ENCODE peak calls at places on chromosomes 11 and 22, in eight cellular contexts. I, D, O, Q, A, N, J and X are unnamed samples.

GRCh38 chr11:128481135-128481534 is 106.2 kb downstream of the ETS1 start:
- DNase-seq in I (no peak), D (no peak), O (peak; percentile 91), Q (no peak), A (no peak), N (peak; percentile 66), J (no peak), X (no peak)

GRCh38 chr11:65719887-65720236 is 736 bp downstream of the RNASEH2C start:
- DNase-seq in I (no peak), D (peak; percentile 82), O (peak; percentile 60), Q (no peak), A (no peak), N (peak; percentile 48), J (no peak), X (peak; percentile 49)

GRCh38 chr11:77449784-77450183 is 24.1 kb downstream of the PAK1 start:
- DNase-seq in I (no peak), D (no peak), O (no peak), Q (no peak), A (no peak), N (no peak), J (no peak), X (no peak)

GRCh38 chr22:45673482-45674175 is 2.0 kb downstream of the ATXN10 start:
- DNase-seq in I (no peak), D (no peak), O (no peak), Q (no peak), A (no peak), N (no peak), J (no peak), X (no peak)

GRCh38 chr11:69102732-69103615 is 52.8 kb upstream of the SMIM38 start:
- DNase-seq in I (no peak), D (peak; percentile 58), O (peak; percentile 14), Q (no peak), A (no peak), N (no peak), J (no peak), X (no peak)

GRCh38 chr11:129639300-129639699 is 176.3 kb upstream of the TMEM45B start:
- DNase-seq in I (no peak), D (no peak), O (peak; percentile 97), Q (no peak), A (no peak), N (peak; percentile 99), J (no peak), X (no peak)

GRCh38 chr11:63769044-63769718 is 606 bp upstream of the ZFTA start:
- DNase-seq in I (peak; percentile 17), D (peak; percentile 79), O (peak; percentile 40), Q (peak; percentile 51), A (peak; percentile 82), N (no peak), J (peak; percentile 32), X (peak; percentile 52)

GRCh38 chr11:18775492-18776292 is 15.9 kb downstream of the PTPN5 start:
- DNase-seq in I (peak; percentile 26), D (peak; percentile 48), O (peak; percentile 44), Q (peak; percentile 28), A (no peak), N (peak; percentile 31), J (peak; percentile 84), X (peak; percentile 72)

GRCh38 chr11:44949160-44950035 is 1.3 kb downstream of the TP53I11 start:
- DNase-seq in I (peak; percentile 24), D (peak; percentile 83), O (peak; percentile 73), Q (no peak), A (peak; percentile 88), N (no peak), J (no peak), X (peak; percentile 61)

GRCh38 chr22:46230262-46230901 is 19.7 kb downstream of the CDPF1 start:
- DNase-seq in I (no peak), D (no peak), O (no peak), Q (no peak), A (no peak), N (no peak), J (peak; percentile 4), X (no peak)

GRCh38 chr22:46738961-46739870 is 1.2 kb upstream of the CERK start:
- DNase-seq in I (peak; percentile 41), D (peak; percentile 78), O (peak; percentile 53), Q (no peak), A (no peak), N (no peak), J (peak; percentile 78), X (no peak)

GRCh38 chr22:40300884-40301672 is 45.2 kb upstream of the ADSL start:
- DNase-seq in I (no peak), D (no peak), O (no peak), Q (no peak), A (no peak), N (no peak), J (no peak), X (no peak)

GRCh38 chr11:1559103-1559951 is 12.7 kb downstream of the DUSP8 start:
- DNase-seq in I (no peak), D (peak; percentile 97), O (peak; percentile 25), Q (peak; percentile 89), A (peak; percentile 76), N (peak; percentile 54), J (peak; percentile 97), X (peak; percentile 92)

GRCh38 chr11:24496371-24496727 is 504 bp upstream of the LUZP2 start:
- DNase-seq in I (no peak), D (no peak), O (no peak), Q (no peak), A (no peak), N (no peak), J (no peak), X (no peak)

GRCh38 chr11:19352072-19352735 is 111.5 kb upstream of the E2F8 start:
- DNase-seq in I (no peak), D (no peak), O (no peak), Q (no peak), A (no peak), N (no peak), J (no peak), X (no peak)

GRCh38 chr11:106468531-106468930 is 391.1 kb downstream of the AASDHPPT start:
- DNase-seq in I (no peak), D (no peak), O (peak; percentile 65), Q (no peak), A (no peak), N (no peak), J (no peak), X (no peak)
- H3K4me1 ChIP-seq in I (no peaks in the 10 kb centered on the region), D (peaks cover 2% of the 10 kb centered on the region), O (no peaks in the 10 kb centered on the region), Q (no peaks in the 10 kb centered on the region), A (peaks cover 3% of the 10 kb centered on the region), N (peaks cover 16% of the 10 kb centered on the region), J (peaks cover 20% of the 10 kb centered on the region), X (no peaks in the 10 kb centered on the region)

GRCh38 chr11:94884322-94884721 is 89.0 kb downstream of the CWC15 start:
- DNase-seq in I (no peak), D (no peak), O (no peak), Q (no peak), A (no peak), N (no peak), J (no peak), X (no peak)

GRCh38 chr11:94883878-94884277 is 89.5 kb downstream of the CWC15 start:
- DNase-seq in I (no peak), D (no peak), O (no peak), Q (no peak), A (no peak), N (no peak), J (no peak), X (no peak)

GRCh38 chr11:94885133-94885532 is 88.2 kb downstream of the CWC15 start:
- DNase-seq in I (no peak), D (no peak), O (peak; percentile 28), Q (no peak), A (no peak), N (peak; percentile 68), J (no peak), X (no peak)

GRCh38 chr11:94885581-94885980 is 87.8 kb downstream of the CWC15 start:
- DNase-seq in I (no peak), D (no peak), O (no peak), Q (no peak), A (no peak), N (no peak), J (no peak), X (no peak)

GRCh38 chr11:94888204-94888603 is 85.2 kb downstream of the CWC15 start:
- DNase-seq in I (no peak), D (no peak), O (no peak), Q (no peak), A (no peak), N (no peak), J (no peak), X (no peak)
- H3K27ac ChIP-seq in I (no peak overlapping the region), D (no peak overlapping the region), O (no peak overlapping the region), Q (no peak overlapping the region), A (no peak overlapping the region), N (no peak overlapping the region), J (no peak overlapping the region), X (no peak overlapping the region)

GRCh38 chr11:116501728-116502127 is 271.1 kb downstream of the BUD13 start:
- DNase-seq in I (no peak), D (no peak), O (no peak), Q (no peak), A (no peak), N (no peak), J (no peak), X (no peak)
- H3K4me1 ChIP-seq in I (no peaks in the 10 kb centered on the region), D (no peaks in the 10 kb centered on the region), O (no peaks in the 10 kb centered on the region), Q (no peaks in the 10 kb centered on the region), A (no peaks in the 10 kb centered on the region), N (no peaks in the 10 kb centered on the region), J (no peaks in the 10 kb centered on the region), X (no peaks in the 10 kb centered on the region)

DNA sequence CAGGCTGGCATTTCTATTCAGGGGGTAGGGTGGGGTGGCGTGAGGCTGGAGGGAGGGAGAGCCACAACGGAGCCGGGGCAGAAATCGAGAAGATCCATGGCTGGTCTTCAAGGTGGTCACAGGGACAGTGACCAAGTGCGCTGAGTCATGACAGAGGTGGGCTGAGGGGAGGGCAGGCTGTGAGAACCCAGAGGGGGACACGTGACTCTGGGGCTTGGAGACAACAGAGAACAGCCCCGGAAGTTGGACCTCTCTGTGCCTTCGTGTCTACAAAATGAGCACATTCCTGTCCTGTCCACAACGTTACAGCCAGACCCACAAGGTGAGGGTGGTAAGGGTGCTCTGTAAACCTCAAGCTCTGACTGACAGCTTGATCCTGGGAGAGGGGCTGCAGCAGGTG is 35.1 kb upstream of the ARFGAP3 start:
- DNase-seq in I (no peak), D (no peak), O (no peak), Q (no peak), A (no peak), N (no peak), J (no peak), X (no peak)
- H3K27ac ChIP-seq in I (no peak overlapping the region), D (peak overlapping the region; percentile 2), O (no peak overlapping the region), Q (peak overlapping the region; percentile 83), A (peak overlapping the region; percentile 53), N (no peak overlapping the region), J (no peak overlapping the region), X (peak overlapping the region; percentile 74)

DNA sequence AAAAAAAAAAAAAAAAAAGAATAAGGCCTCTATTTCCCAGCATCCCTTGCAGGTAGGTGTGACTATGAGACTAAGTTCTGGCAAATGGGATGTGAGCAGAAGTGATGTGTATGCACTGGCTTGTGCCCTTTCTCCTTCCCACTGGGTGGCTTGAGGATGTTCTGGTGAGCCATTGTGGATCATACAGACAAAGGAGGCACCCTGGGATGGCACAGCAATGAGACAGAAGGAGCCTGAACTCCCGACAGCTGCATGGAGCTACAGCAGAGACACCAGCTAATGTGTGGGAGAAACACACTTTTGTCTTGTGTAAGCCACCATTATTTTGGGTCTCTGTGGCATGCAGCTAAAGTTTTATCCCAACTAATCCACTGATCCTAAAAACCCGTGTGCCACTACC is 10.6 kb upstream of the SORL1 start:
- DNase-seq in I (no peak), D (no peak), O (no peak), Q (no peak), A (no peak), N (no peak), J (no peak), X (no peak)
- H3K4me1 ChIP-seq in I (peaks cover 40% of the 10 kb centered on the region), D (no peaks in the 10 kb centered on the region), O (no peaks in the 10 kb centered on the region), Q (no peaks in the 10 kb centered on the region), A (peaks cover 45% of the 10 kb centered on the region), N (no peaks in the 10 kb centered on the region), J (no peaks in the 10 kb centered on the region), X (peaks cover 14% of the 10 kb centered on the region)